ENCODE peak calls at places on chromosomes 2 and 18, in four cellular contexts. D, T, X and U are unnamed samples.

GRCh38 chr2:234851451-234851850 is 100.4 kb upstream of the SH3BP4 start:
- DNase-seq in X (no peak), T (no peak), D (no peak), U (no peak)

GRCh38 chr2:239443666-239444567 is 43.1 kb upstream of the HDAC4 start:
- DNase-seq in T (no peak), D (no peak), X (no peak), U (no peak)

GRCh38 chr2:213281156-213281555 is 3.1 kb upstream of the SPAG16 start:
- DNase-seq in D (no peak), X (no peak), T (no peak), U (no peak)

GRCh38 chr2:31383471-31384153 is 30.9 kb downstream of the XDH start:
- DNase-seq in X (no peak), T (no peak), D (no peak), U (no peak)

GRCh38 chr2:184369307-184369706 is 229.0 kb upstream of the ZNF804A start:
- DNase-seq in T (no peak), X (no peak), D (no peak), U (no peak)

GRCh38 chr2:85161626-85161960 is 28.4 kb downstream of the TCF7L1 start:
- DNase-seq in X (no peak), T (no peak), D (no peak), U (no peak)

GRCh38 chr2:161283926-161284325 is 24.3 kb upstream of the PSMD14 start:
- DNase-seq in T (no peak), X (no peak), D (no peak), U (no peak)

GRCh38 chr2:101667823-101668222 is 29.7 kb upstream of the MAP4K4 start:
- DNase-seq in X (no peak), D (no peak), T (no peak), U (no peak)

GRCh38 chr2:203786912-203787311 is 80.5 kb downstream of the CD28 start:
- DNase-seq in T (no peak), X (no peak), D (no peak), U (no peak)

GRCh38 chr2:9113262-9113661 is 93.3 kb upstream of the ASAP2 start:
- DNase-seq in D (no peak), T (no peak), X (no peak), U (no peak)

GRCh38 chr18:5311273-5312009 is 15.9 kb upstream of the ZBTB14 start:
- DNase-seq in X (no peak), D (no peak), T (no peak), U (no peak)

GRCh38 chr2:162106146-162106551 is 32.1 kb upstream of the DPP4 start:
- DNase-seq in T (no peak), D (no peak), X (no peak), U (no peak)

GRCh38 chr18:32550958-32551357 is 80.3 kb upstream of the GAREM1 start:
- DNase-seq in X (no peak), T (no peak), D (peak), U (no peak)
- TF ChIP-seq SPI1 in X (no peak), T (no peak), D (no peak), U (no peak)

GRCh38 chr2:207970825-207971142 is 54.5 kb downstream of the PLEKHM3 start:
- DNase-seq in D (no peak), T (no peak), X (no peak), U (no peak)
- TF ChIP-seq SPI1 in D (no peak), T (no peak), X (no peak), U (no peak)

GRCh38 chr2:188813846-188814245 is 160.3 kb upstream of the COL3A1 start:
- DNase-seq in X (no peak), D (no peak), T (no peak), U (no peak)
- TF ChIP-seq SPI1 in X (no peak), D (no peak), T (no peak), U (no peak)

DNA sequence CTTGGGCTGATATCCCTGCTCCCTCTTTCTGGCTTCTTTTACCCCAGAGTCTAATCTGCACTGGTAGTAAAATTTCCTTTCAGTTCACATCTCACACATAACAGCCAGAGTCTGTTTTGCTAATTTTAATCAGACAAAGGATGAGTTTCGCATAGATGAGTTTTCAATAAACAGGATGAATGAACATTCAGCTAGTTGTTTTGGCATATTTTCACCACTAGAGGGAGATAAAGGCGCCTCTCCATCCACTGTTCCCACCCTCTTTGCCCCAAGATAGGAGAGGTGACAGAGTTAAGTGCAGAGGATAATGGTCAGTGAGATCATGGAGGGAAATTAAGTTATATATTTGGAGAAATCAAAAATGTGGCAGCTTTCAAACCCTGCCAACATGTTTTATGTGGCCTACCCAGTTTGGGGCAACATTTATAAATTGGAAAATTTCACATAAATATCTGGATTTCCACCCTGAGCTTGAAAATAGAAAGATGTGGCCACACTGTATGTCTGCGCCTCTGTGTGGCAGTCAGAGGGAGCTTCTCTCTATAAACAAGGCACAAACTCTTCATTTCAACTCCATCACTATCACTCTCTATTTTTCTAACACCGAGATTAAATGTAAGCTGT is 48.5 kb upstream of the DTNA start:
- DNase-seq in X (no peak), D (peak), T (peak), U (peak)
- TF ChIP-seq SPI1 in X (no peak), D (no peak), T (no peak), U (no peak)

GRCh38 chr2:164655336-164655735 is 34.1 kb upstream of the GRB14 start:
- DNase-seq in D (no peak), T (no peak), X (no peak), U (no peak)
- TF ChIP-seq SPI1 in D (no peak), T (no peak), X (no peak), U (no peak)

GRCh38 chr18:4286256-4286655 is 168.9 kb downstream of the DLGAP1 start:
- DNase-seq in T (no peak), X (no peak), D (no peak), U (no peak)
- TF ChIP-seq SPI1 in T (no peak), X (no peak), D (no peak), U (no peak)

GRCh38 chr2:176934131-176934530 is 278.5 kb upstream of the HNRNPA3 start:
- DNase-seq in D (no peak), T (no peak), X (no peak), U (no peak)

GRCh38 chr2:176934869-176935415 is 277.7 kb upstream of the HNRNPA3 start:
- DNase-seq in T (no peak), X (no peak), D (no peak), U (no peak)

GRCh38 chr2:176936410-176936809 is 276.2 kb upstream of the HNRNPA3 start:
- DNase-seq in D (no peak), T (no peak), X (no peak), U (no peak)

GRCh38 chr2:176935543-176936102 is 277.0 kb upstream of the HNRNPA3 start:
- DNase-seq in T (no peak), X (peak), D (no peak), U (no peak)

GRCh38 chr2:176931588-176932563 is 280.7 kb upstream of the HNRNPA3 start:
- DNase-seq in D (no peak), T (peak), X (peak), U (no peak)
- TF ChIP-seq SPI1 in D (no peak), T (peak), X (peak), U (no peak)

GRCh38 chr2:232539298-232540231 is at the start of gene CHRNG:
- DNase-seq in T (no peak), X (no peak), D (no peak), U (no peak)
- TF ChIP-seq SPI1 in T (no peak), X (no peak), D (no peak), U (no peak)